ENCODE peak calls at places on chromosomes 1 and 21, in four cellular contexts. Q is testis, K is right cardiac atrium, J is H9. M is an unnamed sample. For H3K4me1 and H3K9me3, the result is how much of the 10 kb centered on the place peaks cover.

GRCh38 chr1:201754353-201754752 is 74.6 kb upstream of the IPO9 start:
- DNase-seq in Q (no peak), K (no peak), J (no peak), M (no peak)

GRCh38 chr1:108661030-108661609 is at the start of gene HENMT1:
- DNase-seq in Q (peak), K (peak), J (peak), M (no peak)

GRCh38 chr1:231951399-231951798 is 324.8 kb downstream of the DISC1 start:
- DNase-seq in Q (no peak), K (no peak), J (no peak), M (no peak)

GRCh38 chr1:100206301-100206700 is 28.2 kb upstream of the LRRC39 start:
- DNase-seq in Q (no peak), K (no peak), J (no peak), M (no peak)

GRCh38 chr1:92705456-92705855 is 79.5 kb downstream of the EVI5 start:
- DNase-seq in Q (no peak), K (no peak), J (no peak), M (no peak)

GRCh38 chr1:169925505-169926482 is 32.1 kb upstream of the SCYL3 start:
- DNase-seq in Q (no peak), K (no peak), J (no peak), M (no peak)

GRCh38 chr1:6162773-6163172 is 17.3 kb downstream of the CHD5 start:
- DNase-seq in Q (no peak), K (no peak), J (peak), M (peak)

GRCh38 chr1:50047916-50048694 is 24.4 kb upstream of the AGBL4 start:
- DNase-seq in Q (peak), K (peak), J (peak), M (peak)

GRCh38 chr1:109761227-109762038 is 2.3 kb downstream of the EPS8L3 start:
- DNase-seq in Q (peak), K (peak), J (no peak), M (peak)

GRCh38 chr1:30579580-30579979 is 143.8 kb downstream of the MATN1 start:
- DNase-seq in Q (no peak), K (no peak), J (no peak), M (no peak)

GRCh38 chr1:222382171-222382570 is 165.7 kb downstream of the HHIPL2 start:
- DNase-seq in Q (no peak), K (no peak), J (no peak), M (no peak)

GRCh38 chr1:227749916-227750710 is 14.9 kb downstream of the SNAP47 start:
- DNase-seq in Q (peak), K (no peak), J (no peak), M (no peak)

GRCh38 chr21:41917531-41917930 is 36.3 kb downstream of the C2CD2 start:
- DNase-seq in Q (no peak), K (no peak), J (no peak), M (no peak)

GRCh38 chr1:60906039-60906438 is 176.3 kb upstream of the NFIA start:
- DNase-seq in Q (no peak), K (no peak), J (no peak), M (no peak)

GRCh38 chr1:46725736-46726108 is 6.8 kb upstream of the EFCAB14 start:
- DNase-seq in Q (no peak), K (no peak), J (no peak), M (no peak)

GRCh38 chr1:202664083-202664482 is 46.2 kb downstream of the SYT2 start:
- DNase-seq in Q (no peak), K (no peak), J (no peak), M (no peak)

GRCh38 chr1:200233393-200233792 is 176.4 kb downstream of the ZNF281 start:
- DNase-seq in Q (no peak), K (no peak), J (no peak), M (no peak)

GRCh38 chr1:159828916-159829634 is 2.4 kb downstream of the SLAMF8 start:
- DNase-seq in Q (peak), K (peak), J (peak), M (peak)

GRCh38 chr1:59184506-59184905 is 112.4 kb upstream of the FGGY start:
- DNase-seq in Q (no peak), K (no peak), J (no peak), M (no peak)

GRCh38 chr1:24927473-24927872 is 2.6 kb downstream of the RUNX3 start:
- DNase-seq in Q (no peak), K (no peak), J (no peak), M (no peak)

GRCh38 chr1:176102243-176102642 is 104.8 kb downstream of the COP1 start:
- DNase-seq in Q (no peak), K (no peak), J (no peak), M (no peak)

GRCh38 chr1:108862698-108863477 is 6.0 kb upstream of the AKNAD1 start:
- DNase-seq in Q (no peak), K (no peak), J (no peak), M (no peak)

GRCh38 chr21:39483917-39484316 is 32.1 kb downstream of the SH3BGR start:
- DNase-seq in Q (no peak), K (no peak), J (no peak), M (no peak)
- H3K4me1 ChIP-seq in Q (under half), K (under half), J (under half), M (under half)

GRCh38 chr21:36750579-36750959 is 51.7 kb downstream of the SIM2 start:
- DNase-seq in Q (no peak), K (no peak), J (no peak), M (no peak)

GRCh38 chr21:36747114-36747814 is 48.3 kb downstream of the SIM2 start:
- DNase-seq in Q (no peak), K (no peak), J (peak), M (no peak)

GRCh38 chr21:36751383-36751782 is 52.5 kb downstream of the SIM2 start:
- DNase-seq in Q (no peak), K (no peak), J (no peak), M (no peak)

GRCh38 chr21:36747815-36748381 is 49.0 kb downstream of the SIM2 start:
- DNase-seq in Q (peak), K (peak), J (peak), M (peak)

DNA sequence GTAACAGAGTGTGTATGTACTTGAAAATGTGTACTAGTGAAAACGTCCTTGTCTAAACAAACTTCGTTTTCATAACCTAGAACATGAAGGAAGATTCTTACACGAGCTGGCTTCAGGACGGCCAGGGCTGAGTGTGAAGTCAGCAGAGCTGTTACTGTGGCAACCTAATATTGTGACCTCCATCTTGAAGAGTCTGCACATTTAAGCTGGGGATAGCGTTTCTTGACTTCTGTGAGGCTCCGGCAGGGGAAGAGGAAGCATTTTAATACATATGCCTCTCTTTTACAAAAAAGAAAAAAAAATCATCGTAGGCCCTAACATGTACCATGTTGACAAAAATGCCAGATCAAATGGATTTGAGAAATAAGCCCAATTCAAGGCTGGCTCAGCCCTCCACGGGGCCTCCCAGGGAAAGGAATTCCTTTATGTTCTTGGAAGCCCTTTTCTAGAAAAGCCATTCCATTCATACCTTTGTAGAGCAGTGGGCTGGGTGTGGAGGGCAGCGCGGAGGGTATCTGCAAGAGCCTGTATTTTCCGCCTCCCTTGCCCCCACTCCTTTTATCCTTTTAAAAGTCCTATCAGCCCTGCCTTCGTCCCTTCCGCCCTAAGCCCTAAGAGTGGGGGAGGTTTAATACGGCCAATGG is 51.1 kb downstream of the SIM2 start:
- DNase-seq in Q (no peak), K (no peak), J (peak), M (no peak)
- H3K9me3 ChIP-seq in Q (under half), K (under half), J (under half), M (under half)

GRCh38 chr1:54952950-54953718 is 27.3 kb upstream of the TMEM61 start:
- DNase-seq in Q (no peak), K (no peak), J (no peak), M (no peak)
- H3K4me1 ChIP-seq in Q (under half), K (under half), J (under half), M (under half)

DNA sequence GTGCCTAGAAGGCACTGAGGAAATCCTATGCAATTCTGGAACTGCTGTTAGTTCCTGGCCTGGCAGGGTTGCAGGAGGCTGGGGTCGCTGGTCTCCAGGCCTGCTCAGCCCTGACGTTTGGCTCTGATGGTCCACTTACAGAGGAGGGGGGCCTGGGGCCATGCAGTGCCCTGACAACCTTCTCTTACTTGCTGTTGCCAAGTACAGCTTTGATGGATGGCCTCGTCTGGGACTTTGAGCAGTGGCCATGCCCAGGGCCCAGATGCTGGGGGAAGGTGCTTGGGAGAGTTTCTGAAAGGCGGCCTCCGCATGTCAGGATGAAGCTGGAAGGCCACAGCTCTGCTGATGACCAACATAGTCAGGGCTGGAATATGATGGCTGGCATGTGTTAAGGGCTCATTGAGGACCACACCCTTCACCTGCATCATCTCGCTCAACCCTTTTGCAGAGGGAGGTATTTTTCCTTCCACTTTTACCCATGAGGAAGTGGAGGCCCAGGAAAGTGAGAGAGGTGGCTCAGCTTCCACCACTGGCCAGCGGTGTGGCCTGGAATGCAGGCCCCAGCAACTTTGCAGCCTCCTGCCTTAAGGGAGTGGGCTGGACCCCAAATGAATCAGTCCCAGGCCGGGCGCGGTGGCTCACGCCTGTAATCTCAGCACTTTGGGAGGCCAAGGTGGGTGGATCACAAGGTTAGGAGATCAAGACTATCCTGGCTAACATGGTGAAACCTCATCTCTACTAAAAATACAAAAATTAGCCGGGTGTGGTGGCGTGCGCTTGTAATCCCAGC is 34.7 kb upstream of the LRRC3 start:
- DNase-seq in Q (no peak), K (no peak), J (no peak), M (no peak)
- H3K9me3 ChIP-seq in Q (under half), K (under half), J (under half), M (under half)

GRCh38 chr1:1357871-1358432 is 403 bp downstream of the MXRA8 start:
- DNase-seq in Q (no peak), K (no peak), J (no peak), M (peak)
- H3K4me1 ChIP-seq in Q (half or more), K (under half), J (under half), M (under half)

DNA sequence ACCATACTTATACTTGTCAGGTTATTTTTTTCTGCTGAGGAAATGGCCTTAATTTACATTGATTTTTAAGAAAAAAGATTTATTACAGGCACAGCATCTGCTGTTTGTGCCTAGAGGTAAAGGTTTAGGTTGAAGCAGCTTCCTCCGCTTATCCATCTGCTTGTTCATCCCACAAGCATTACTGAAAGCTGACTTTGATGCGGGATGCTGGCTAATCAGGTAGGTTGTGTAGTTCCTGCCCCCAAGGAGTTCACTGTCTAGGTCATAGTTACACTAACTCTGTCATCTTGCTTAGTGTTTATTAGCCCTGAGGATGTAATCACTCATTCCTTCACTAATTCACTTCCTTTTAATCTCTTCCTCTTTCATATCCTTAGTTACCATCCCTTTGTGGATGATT is 377.7 kb upstream of the KAZN start:
- DNase-seq in Q (no peak), K (no peak), J (no peak), M (no peak)
- H3K9me3 ChIP-seq in Q (under half), K (under half), J (under half), M (under half)

GRCh38 chr1:42173155-42173933 is 8.8 kb upstream of the GUCA2A start:
- DNase-seq in Q (peak), K (peak), J (peak), M (peak)
- H3K4me1 ChIP-seq in Q (under half), K (under half), J (under half), M (under half)